ENCODE peak calls at places on chromosome 6, in ten cellular contexts. V is Right ventricle myocardium superior; R is HAP-1; E is B cell; J is mesothelial cell of epicardium; W is HTR-8/SVneo; Y is CD8-positive, alpha-beta T cell; M is fibroblast of mammary gland; C is activated T-cell treated with anti-CD3 and anti-CD28 coated beads, Interleukin-2, amount 50 U/mL, for 1 hour; N is ecto neural progenitor cell. I is an unnamed sample.

GRCh38 chr6:26270903-26271639 is 93.9 kb upstream of the BTN3A2 start:
- DNase-seq in V (peak; percentile 57), R (peak; percentile 87), E (peak; percentile 86), J (peak; percentile 77), W (peak; percentile 89), Y (peak; percentile 79), M (peak; percentile 83), C (peak; percentile 65), N (peak; percentile 86), I (peak; percentile 81)

GRCh38 chr6:25193147-25193864 is 85.9 kb upstream of the CARMIL1 start:
- DNase-seq in V (no peak), R (no peak), E (no peak), J (no peak), W (peak; percentile 58), Y (no peak), M (peak; percentile 99), C (no peak), N (no peak), I (peak; percentile 86)

GRCh38 chr6:23349521-23350147 is 776.4 kb upstream of the NRSN1 start:
- DNase-seq in V (no peak), R (no peak), E (no peak), J (no peak), W (peak; percentile 10), Y (no peak), M (peak; percentile 93), C (no peak), N (no peak), I (peak; percentile 1)

GRCh38 chr6:100188754-100189153 is 194.7 kb upstream of the MCHR2 start:
- DNase-seq in V (no peak), R (no peak), E (no peak), J (no peak), W (no peak), Y (no peak), M (no peak), C (no peak), N (no peak), I (no peak)

GRCh38 chr6:166786704-166787293 is 159.7 kb upstream of the RPS6KA2 start:
- DNase-seq in V (no peak), R (peak; percentile 43), E (peak; percentile 67), J (peak; percentile 29), W (peak; percentile 33), Y (no peak), M (peak; percentile 76), C (no peak), N (peak; percentile 36), I (peak; percentile 69)

GRCh38 chr6:2752477-2753115 is 1.9 kb upstream of the MYLK4 start:
- DNase-seq in V (no peak), R (no peak), E (no peak), J (no peak), W (no peak), Y (no peak), M (no peak), C (no peak), N (no peak), I (no peak)

GRCh38 chr6:144159231-144159630 is 8.9 kb downstream of the STX11 start:
- DNase-seq in V (no peak), R (no peak), E (no peak), J (no peak), W (no peak), Y (no peak), M (no peak), C (no peak), N (no peak), I (no peak)

GRCh38 chr6:13113956-13114593 is 214.3 kb downstream of the TBC1D7 start:
- DNase-seq in V (no peak), R (no peak), E (no peak), J (no peak), W (no peak), Y (no peak), M (no peak), C (no peak), N (no peak), I (no peak)

GRCh38 chr6:170007468-170008240 is 256.2 kb downstream of the ERMARD start:
- DNase-seq in V (no peak), R (no peak), E (no peak), J (no peak), W (no peak), Y (no peak), M (no peak), C (no peak), N (no peak), I (no peak)

I was measured in ACHN.